ENCODE peak calls at places on chromosomes 5 and 9, in seven cellular contexts. Q is uterus, Z is fibroblast of pulmonary artery, E is heart left ventricle, C is neural progenitor cell, P is AG09309, X is fibroblast of lung. Y is an unnamed sample.

GRCh38 chr9:97874617-97875016 is 21.6 kb downstream of the FOXE1 start:
- DNase-seq in E (no peak), C (no peak), P (no peak), X (no peak), Z (no peak), Q (no peak), Y (no peak)

GRCh38 chr5:57650360-57651069 is 167.9 kb upstream of the ACTBL2 start:
- DNase-seq in X (peak), Q (no peak), Z (peak), E (no peak), C (peak), P (peak), Y (peak)

GRCh38 chr5:89572696-89573095 is 689.7 kb upstream of the MEF2C start:
- DNase-seq in X (peak), Q (no peak), P (peak), C (no peak), E (no peak), Z (peak), Y (no peak)

GRCh38 chr5:72210913-72211670 is 103.8 kb downstream of the MAP1B start:
- DNase-seq in Q (peak), C (no peak), Z (peak), P (peak), E (peak), X (peak), Y (no peak)

GRCh38 chr5:59361454-59361853 is 532.1 kb downstream of the PDE4D start:
- DNase-seq in C (no peak), Z (no peak), Q (no peak), P (no peak), E (no peak), X (no peak), Y (peak)

GRCh38 chr5:149490599-149491187 is 60.5 kb downstream of the CSNK1A1 start:
- DNase-seq in Q (no peak), C (no peak), Z (no peak), P (no peak), X (no peak), E (no peak), Y (no peak)

GRCh38 chr5:114237766-114238165 is 124.1 kb upstream of the KCNN2 start:
- DNase-seq in Z (peak), X (peak), P (no peak), Q (no peak), E (no peak), C (no peak), Y (no peak)

GRCh38 chr5:60148356-60148755 is 254.8 kb upstream of the PDE4D start:
- DNase-seq in P (no peak), C (no peak), X (peak), Q (no peak), Z (peak), E (no peak), Y (no peak)

GRCh38 chr9:70475211-70475610 is 60.8 kb upstream of the KLF9 start:
- DNase-seq in Q (peak), P (no peak), C (no peak), E (no peak), X (no peak), Z (no peak), Y (peak)

GRCh38 chr5:38846379-38846967 is 661 bp downstream of the OSMR start:
- DNase-seq in E (no peak), Z (no peak), X (peak), P (no peak), C (no peak), Q (no peak), Y (no peak)

GRCh38 chr9:2477755-2478154 is 143.8 kb upstream of the VLDLR start:
- DNase-seq in Z (peak), P (no peak), E (no peak), Q (no peak), X (peak), C (no peak), Y (peak)

GRCh38 chr9:116693233-116693731 is 6.2 kb downstream of the TRIM32 start:
- DNase-seq in E (no peak), Q (no peak), P (no peak), Z (peak), C (no peak), X (no peak), Y (peak)

GRCh38 chr9:16191691-16192402 is 639.0 kb downstream of the CCDC171 start:
- DNase-seq in Q (peak), C (peak), P (peak), E (peak), X (peak), Z (peak), Y (no peak)

GRCh38 chr9:6759114-6759977 is 1.6 kb downstream of the KDM4C start:
- DNase-seq in Z (peak), E (no peak), C (no peak), P (peak), X (peak), Q (no peak), Y (no peak)

GRCh38 chr5:9932770-9933169 is 302.6 kb upstream of the TAS2R1 start:
- DNase-seq in C (no peak), Z (peak), E (no peak), X (peak), P (peak), Q (no peak), Y (no peak)

GRCh38 chr5:14399054-14399657 is 182.4 kb upstream of the OTULINL start:
- DNase-seq in Z (peak), E (no peak), C (peak), Q (no peak), P (peak), X (peak), Y (peak)

GRCh38 chr9:2158729-2159128 is 143.6 kb downstream of the SMARCA2 start:
- DNase-seq in X (peak), E (no peak), Z (no peak), P (no peak), Q (no peak), C (no peak), Y (no peak)

GRCh38 chr9:22049411-22049810 is 40.3 kb upstream of the CDKN2B start:
- DNase-seq in Z (peak), Q (no peak), X (no peak), C (no peak), E (no peak), P (no peak), Y (no peak)

GRCh38 chr9:20264896-20265295 is 357.4 kb downstream of the MLLT3 start:
- DNase-seq in X (no peak), Z (no peak), C (no peak), E (no peak), P (no peak), Q (no peak), Y (no peak)

GRCh38 chr9:121576281-121577075 is 75.0 kb upstream of the DAB2IP start:
- DNase-seq in P (no peak), Z (no peak), Q (no peak), C (no peak), X (no peak), E (no peak), Y (no peak)

GRCh38 chr5:89065919-89066318 is 182.9 kb upstream of the MEF2C start:
- DNase-seq in X (no peak), Q (no peak), Z (no peak), C (no peak), E (no peak), P (no peak), Y (no peak)

GRCh38 chr5:76960004-76960625 is 7.3 kb downstream of the CRHBP start:
- DNase-seq in X (no peak), Z (peak), Q (no peak), P (no peak), C (no peak), E (no peak), Y (no peak)

GRCh38 chr5:55232194-55232984 is 1.0 kb downstream of the CCNO start:
- DNase-seq in C (peak), E (no peak), Z (no peak), X (no peak), Q (no peak), P (no peak), Y (no peak)

GRCh38 chr9:18294229-18294628 is 179.7 kb upstream of the ADAMTSL1 start:
- DNase-seq in X (no peak), Q (no peak), Z (no peak), C (no peak), E (no peak), P (no peak), Y (no peak)

GRCh38 chr9:16884373-16884772 is 13.9 kb upstream of the BNC2 start:
- DNase-seq in C (no peak), Q (no peak), P (no peak), Z (no peak), X (no peak), E (no peak), Y (no peak)

GRCh38 chr5:164980480-164980879 is 1475.1 kb downstream of the MAT2B start:
- DNase-seq in Z (no peak), P (no peak), E (no peak), Q (no peak), X (no peak), C (no peak), Y (no peak)

DNA sequence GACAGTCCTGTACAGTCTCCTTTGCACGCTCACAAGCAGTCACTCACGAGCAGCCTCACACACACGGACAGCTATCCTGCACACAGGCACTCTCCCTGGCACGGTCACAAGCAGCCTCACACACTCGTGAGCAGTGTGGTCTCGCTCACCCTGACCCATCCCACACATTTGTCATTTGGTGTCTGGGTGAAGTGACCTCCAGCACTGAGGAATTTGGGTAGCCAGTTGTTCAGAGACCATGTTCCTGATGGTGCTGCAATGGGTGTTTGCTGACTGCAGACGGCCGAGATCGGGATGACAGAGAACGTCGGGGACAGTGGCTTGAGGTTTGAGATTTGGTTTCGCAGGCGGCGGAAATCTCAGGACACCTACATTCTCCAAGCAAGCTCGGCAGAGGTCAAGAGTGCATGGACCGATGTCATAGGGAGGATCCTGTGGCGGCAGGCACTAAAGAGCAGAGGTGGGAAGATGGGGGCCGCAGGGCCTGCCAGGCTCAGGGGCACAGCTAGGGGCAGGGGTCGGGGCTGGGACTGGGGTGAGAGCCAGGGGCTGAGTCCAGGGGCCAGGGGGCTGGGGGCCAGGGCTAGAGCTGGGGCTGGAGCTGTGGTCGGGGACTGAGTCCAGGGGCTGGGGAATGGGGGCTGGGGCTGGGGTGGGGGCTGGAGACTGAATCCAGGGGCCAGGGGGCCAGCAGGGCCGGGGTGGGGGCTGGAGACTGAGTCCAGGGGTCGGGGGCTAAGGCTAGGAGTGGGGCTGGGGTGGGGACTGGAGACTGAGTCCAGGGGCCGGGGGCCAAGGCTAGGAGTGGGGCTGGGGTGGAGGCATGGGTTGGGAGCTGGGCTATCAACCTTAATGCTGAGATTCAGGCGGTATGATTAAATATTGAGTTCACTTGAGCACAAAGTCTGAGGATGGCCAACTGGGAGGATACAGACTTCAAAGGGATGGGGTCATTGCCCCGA is 17.4 kb upstream of the LRRC14B start:
- DNase-seq in Q (no peak), E (no peak), P (no peak), Z (no peak), C (no peak), X (no peak), Y (no peak)
- TF ChIP-seq CTCF in Q (no peak), E (no peak), P (no peak), Z (no peak), C (no peak), X (no peak), Y (no peak)

GRCh38 chr5:111238826-111239225 is 14.6 kb downstream of the CAMK4 start:
- DNase-seq in Z (no peak), E (no peak), X (no peak), P (no peak), C (no peak), Q (no peak), Y (peak)

GRCh38 chr5:111234125-111234524 is 9.9 kb downstream of the CAMK4 start:
- DNase-seq in Q (no peak), P (no peak), C (no peak), E (no peak), X (no peak), Z (no peak), Y (no peak)

GRCh38 chr5:111237470-111237869 is 13.3 kb downstream of the CAMK4 start:
- DNase-seq in E (no peak), C (no peak), P (no peak), X (peak), Q (no peak), Z (peak), Y (no peak)

GRCh38 chr5:111235635-111236034 is 11.5 kb downstream of the CAMK4 start:
- DNase-seq in C (no peak), Q (no peak), E (no peak), Z (no peak), P (no peak), X (no peak), Y (no peak)

GRCh38 chr5:111236995-111237394 is 12.8 kb downstream of the CAMK4 start:
- DNase-seq in Q (no peak), C (no peak), Z (no peak), E (no peak), X (no peak), P (no peak), Y (no peak)
- H3K4me3 ChIP-seq in Q (no peak), C (no peak), Z (no peak), E (no peak), X (no peak), P (no peak), Y (no peak)

DNA sequence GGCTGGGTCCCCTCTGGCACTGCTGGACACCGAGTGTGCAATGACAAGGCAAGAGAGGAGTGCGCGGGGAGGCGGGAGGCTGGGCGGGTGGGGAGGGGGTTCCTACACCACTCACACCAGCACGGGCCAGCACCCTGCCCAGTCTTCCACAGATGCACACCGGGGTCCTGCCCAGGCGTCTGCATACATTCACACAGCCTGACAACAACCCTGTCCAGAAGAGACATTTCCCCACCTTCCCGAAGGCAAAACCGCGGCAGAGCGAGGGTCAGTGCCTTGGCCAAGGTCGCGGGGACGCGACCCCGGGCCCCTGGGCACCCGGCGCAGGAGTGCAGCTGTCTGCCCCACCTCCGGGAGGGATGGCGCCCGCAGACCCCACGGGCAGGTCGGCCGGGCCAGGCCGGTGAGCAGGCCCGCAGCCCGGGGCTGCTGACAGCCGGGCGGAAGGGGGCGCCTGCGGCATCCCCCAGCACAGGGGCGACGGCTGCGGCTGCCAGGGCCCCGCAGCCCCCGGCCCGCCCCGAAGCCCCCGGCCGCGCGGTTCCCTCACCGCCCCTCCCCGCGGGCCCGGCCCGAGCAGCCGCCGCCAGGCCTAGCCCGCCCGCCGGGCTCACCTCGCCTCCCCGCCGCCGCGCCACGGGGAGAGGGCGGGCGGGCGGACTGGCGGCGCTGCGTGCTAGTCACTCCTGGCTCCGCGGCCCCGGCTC is 496 bp downstream of the MAPK9 start:
- DNase-seq in Z (no peak), X (no peak), P (no peak), Q (peak), E (no peak), C (peak), Y (no peak)
- TF ChIP-seq CTCF in Z (no peak), X (peak), P (peak), Q (peak), E (no peak), C (peak), Y (peak)

GRCh38 chr9:129962376-129962765 is 80.6 kb downstream of the FNBP1 start:
- DNase-seq in Q (no peak), P (no peak), X (no peak), E (no peak), Z (no peak), C (peak), Y (no peak)
- H3K4me3 ChIP-seq in Q (peak), P (peak), X (peak), E (peak), Z (peak), C (peak), Y (peak)

DNA sequence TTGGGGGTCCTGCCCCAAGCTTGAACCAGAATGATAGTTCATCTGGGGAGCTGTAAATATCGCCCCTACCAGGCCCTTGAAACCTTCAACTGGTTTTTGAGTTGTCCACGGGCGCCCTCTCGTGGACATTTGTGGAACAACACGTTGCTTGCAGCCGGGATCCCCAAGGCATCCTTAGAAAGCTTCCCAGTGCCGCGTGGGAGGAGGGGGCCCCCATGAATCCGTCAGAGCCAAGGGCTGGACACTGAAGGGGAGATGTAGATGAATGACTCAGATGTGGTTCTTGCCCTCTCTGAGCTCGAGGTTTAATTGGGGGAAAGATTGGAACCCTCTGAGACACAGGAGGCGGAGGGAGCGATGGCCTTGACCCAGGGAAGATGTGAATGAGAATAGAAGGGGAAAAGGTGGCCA is 31.8 kb upstream of the ORM1 start:
- DNase-seq in E (peak), Z (peak), X (peak), C (peak), Q (peak), P (no peak), Y (peak)
- TF ChIP-seq CTCF in E (peak), Z (peak), X (peak), C (peak), Q (peak), P (peak), Y (peak)

GRCh38 chr9:137745541-137745991 is 126.8 kb downstream of the EHMT1 start:
- DNase-seq in X (no peak), E (no peak), P (no peak), Z (peak), C (no peak), Q (no peak), Y (peak)
- H3K4me3 ChIP-seq in X (no peak), E (no peak), P (no peak), Z (no peak), C (no peak), Q (no peak), Y (peak)

GRCh38 chr9:306907-307306 is 92.2 kb downstream of the DOCK8 start:
- DNase-seq in P (no peak), E (no peak), X (no peak), Q (no peak), Z (no peak), C (peak), Y (no peak)
- TF ChIP-seq CTCF in P (no peak), E (no peak), X (no peak), Q (no peak), Z (no peak), C (peak), Y (no peak)

GRCh38 chr9:75739884-75740611 is 150.4 kb upstream of the PCSK5 start:
- DNase-seq in E (no peak), X (no peak), C (peak), Z (no peak), Q (peak), P (no peak), Y (no peak)

GRCh38 chr9:75743855-75744254 is 146.6 kb upstream of the PCSK5 start:
- DNase-seq in X (no peak), Z (no peak), P (no peak), C (no peak), Q (no peak), E (no peak), Y (no peak)
- H3K4me3 ChIP-seq in X (no peak), Z (no peak), P (no peak), C (no peak), Q (no peak), E (no peak), Y (no peak)

Y was measured in LNCaP clone FGC.